ENCODE peak calls at places on chromosomes 12 and 14, in nine cellular contexts. E is Right ventricle myocardium superior; B is A172; F is aorta; X is NCI-H446 treated with DMSO at 0.1 percent for 48 hours; I is stimulated activated naive B cell treated with anti-CD40 and anti-IgM and Interleukin-4, amounts not matched to agents 10 μg/mL and 1 μg/mL and 100 μg/mL, for 72 hours; S is cardiac muscle cell; O is fibroblast of lung; Z is EH. Q is an unnamed sample.

GRCh38 chr12:108879615-108880254 is at the start of gene DAO:
- DNase-seq in O (no peak), Z (no peak), I (no peak), X (no peak), E (no peak), F (no peak), S (no peak), B (no peak), Q (no peak)

GRCh38 chr14:52059614-52060013 is 9.2 kb downstream of the NID2 start:
- DNase-seq in S (no peak), Z (peak), E (no peak), I (no peak), X (no peak), O (peak), B (no peak), F (no peak), Q (no peak)

GRCh38 chr14:100524933-100525243 is 62.3 kb downstream of the BEGAIN start:
- DNase-seq in E (no peak), O (peak), S (peak), B (no peak), F (peak), Z (no peak), I (no peak), X (no peak), Q (no peak)

GRCh38 chr14:21991130-21991529 is 317.5 kb upstream of the OR4E1 start:
- DNase-seq in F (no peak), X (no peak), E (no peak), O (no peak), I (no peak), S (no peak), B (no peak), Z (no peak), Q (no peak)

GRCh38 chr14:73022051-73022450 is 4.9 kb downstream of the ZFYVE1 start:
- DNase-seq in S (no peak), E (no peak), X (no peak), Z (no peak), F (no peak), I (no peak), O (no peak), B (no peak), Q (no peak)

GRCh38 chr14:60206837-60207533 is 41.8 kb upstream of the DHRS7 start:
- DNase-seq in B (no peak), S (no peak), Z (no peak), F (no peak), O (no peak), I (no peak), E (no peak), X (no peak), Q (no peak)

GRCh38 chr14:101442451-101442850 is 118.8 kb upstream of the DIO3 start:
- DNase-seq in F (no peak), B (no peak), Z (no peak), I (no peak), O (peak), E (no peak), X (no peak), S (no peak), Q (no peak)

GRCh38 chr12:57927086-57927485 is 14.3 kb upstream of the ATP23 start:
- DNase-seq in B (no peak), S (no peak), I (no peak), X (no peak), O (no peak), E (no peak), F (no peak), Z (no peak), Q (no peak)

GRCh38 chr14:99724196-99724891 is 40.2 kb downstream of the CYP46A1 start:
- DNase-seq in X (no peak), B (no peak), O (peak), S (no peak), E (no peak), I (no peak), Z (peak), F (peak), Q (peak)

GRCh38 chr14:92510972-92511371 is 2.6 kb upstream of the RIN3 start:
- DNase-seq in O (no peak), B (no peak), F (no peak), I (no peak), Z (no peak), S (no peak), E (no peak), X (no peak), Q (no peak)

GRCh38 chr14:76917158-76917596 is 91.0 kb downstream of the LRRC74A start:
- DNase-seq in X (peak), O (peak), B (peak), I (no peak), Z (peak), S (peak), F (no peak), E (peak), Q (peak)

GRCh38 chr14:75981426-75981825 is 369 bp downstream of the TGFB3 start:
- DNase-seq in E (no peak), B (no peak), S (peak), X (no peak), O (peak), Z (no peak), F (no peak), I (peak), Q (no peak)

GRCh38 chr14:99035268-99035667 is 236.7 kb downstream of the BCL11B start:
- DNase-seq in O (peak), S (no peak), E (peak), I (no peak), Z (peak), X (no peak), B (peak), F (no peak), Q (peak)

GRCh38 chr14:77139540-77140342 is 1.9 kb downstream of the ZDHHC22 start:
- DNase-seq in B (no peak), E (no peak), Z (peak), X (peak), I (no peak), S (peak), O (no peak), F (no peak), Q (no peak)

GRCh38 chr12:49043856-49044258 is 16.7 kb downstream of the KMT2D start:
- DNase-seq in Z (peak), B (no peak), O (peak), F (peak), S (peak), E (peak), X (no peak), I (peak), Q (peak)

GRCh38 chr14:35695647-35696046 is 113.4 kb downstream of the RALGAPA1 start:
- DNase-seq in E (no peak), I (no peak), S (no peak), B (no peak), O (peak), F (no peak), Z (peak), X (no peak), Q (no peak)

GRCh38 chr12:54716284-54716683 is 68.1 kb upstream of the DCD start:
- DNase-seq in E (no peak), F (no peak), X (no peak), I (no peak), Z (no peak), S (no peak), B (no peak), O (no peak), Q (no peak)

GRCh38 chr14:64938972-64939816 is 3.4 kb downstream of the GPX2 start:
- DNase-seq in Z (no peak), X (no peak), E (no peak), F (no peak), I (no peak), O (no peak), B (no peak), S (no peak), Q (no peak)

GRCh38 chr12:92341333-92341691 is 195.7 kb upstream of the BTG1 start:
- DNase-seq in I (no peak), B (no peak), F (no peak), O (no peak), S (no peak), E (no peak), X (no peak), Z (no peak), Q (no peak)

GRCh38 chr12:62537544-62537943 is 70.9 kb downstream of the MON2 start:
- DNase-seq in F (no peak), I (no peak), X (peak), E (no peak), B (peak), S (peak), Z (peak), O (peak), Q (no peak)

GRCh38 chr14:101109347-101109638 is 205.8 kb upstream of the RTL1 start:
- DNase-seq in F (peak), E (no peak), Z (no peak), X (no peak), I (no peak), B (no peak), O (no peak), S (no peak), Q (peak)

GRCh38 chr12:66688836-66689439 is 10.1 kb upstream of the GRIP1 start:
- DNase-seq in E (no peak), X (no peak), O (peak), S (peak), B (peak), I (peak), Z (peak), F (no peak), Q (no peak)

GRCh38 chr14:23112359-23113178 is 6.5 kb downstream of the CEBPE start:
- DNase-seq in Z (no peak), X (no peak), E (peak), O (no peak), B (no peak), F (peak), I (no peak), S (peak), Q (no peak)

GRCh38 chr14:59332727-59333126 is 132.5 kb downstream of the GPR135 start:
- DNase-seq in Z (peak), X (no peak), I (no peak), F (no peak), S (no peak), O (peak), B (peak), E (no peak), Q (no peak)

GRCh38 chr14:101507306-101508150 is 53.8 kb upstream of the DIO3 start:
- DNase-seq in B (no peak), I (no peak), E (no peak), X (no peak), O (no peak), S (no peak), Z (no peak), F (peak), Q (peak)

GRCh38 chr12:91877022-91877421 is 268.6 kb downstream of the BTG1 start:
- DNase-seq in F (no peak), X (no peak), S (no peak), I (peak), Z (no peak), O (peak), E (peak), B (peak), Q (peak)

GRCh38 chr12:78293039-78293686 is 462.5 kb downstream of the NAV3 start:
- DNase-seq in O (peak), I (no peak), S (no peak), E (no peak), X (no peak), F (no peak), B (peak), Z (peak), Q (no peak)

GRCh38 chr12:123808167-123808566 is 46.1 kb downstream of the DNAH10 start:
- DNase-seq in O (peak), F (no peak), B (no peak), E (no peak), X (no peak), Z (peak), S (peak), I (no peak), Q (no peak)

GRCh38 chr12:113145720-113146551 is 3.6 kb upstream of the CFAP73 start:
- DNase-seq in O (no peak), E (peak), S (no peak), X (no peak), F (peak), Z (no peak), B (no peak), I (no peak), Q (no peak)

GRCh38 chr12:41476499-41476898 is 288.4 kb downstream of the PDZRN4 start:
- DNase-seq in F (no peak), O (no peak), B (no peak), Z (no peak), E (no peak), X (no peak), I (no peak), S (no peak), Q (no peak)

GRCh38 chr12:75260316-75260715 is 50.7 kb upstream of the KCNC2 start:
- DNase-seq in Z (no peak), O (peak), X (no peak), I (no peak), B (no peak), F (no peak), S (no peak), E (no peak), Q (no peak)

GRCh38 chr14:98227000-98227726 is 1044.8 kb downstream of the BCL11B start:
- DNase-seq in I (no peak), F (no peak), O (no peak), B (no peak), E (no peak), X (no peak), Z (no peak), S (no peak), Q (no peak)

GRCh38 chr14:99127651-99128167 is 144.3 kb downstream of the BCL11B start:
- DNase-seq in I (no peak), F (no peak), O (peak), E (no peak), S (no peak), Z (no peak), X (no peak), B (no peak), Q (no peak)

GRCh38 chr12:2233034-2233433 is 180.2 kb downstream of the CACNA1C start:
- DNase-seq in X (no peak), I (no peak), Z (peak), F (no peak), O (peak), E (no peak), B (no peak), S (no peak), Q (no peak)

GRCh38 chr12:108642269-108642870 is 8.7 kb upstream of the SELPLG start:
- DNase-seq in I (no peak), Z (no peak), O (no peak), S (no peak), F (no peak), E (no peak), B (no peak), X (no peak), Q (no peak)

GRCh38 chr14:104933721-104934379 is 9.2 kb downstream of the PLD4 start:
- DNase-seq in X (no peak), Z (no peak), S (no peak), F (peak), I (no peak), E (peak), B (no peak), O (no peak), Q (no peak)

GRCh38 chr14:73742520-73743238 is 28.5 kb upstream of the PNMA1 start:
- DNase-seq in X (no peak), Z (no peak), E (no peak), I (no peak), F (no peak), O (no peak), S (no peak), B (no peak), Q (no peak)